ENCODE peak calls at places on chromosomes 4 and X, in five cellular contexts. V, B, M, Q and U are unnamed samples.

GRCh38 chr4:76856183-76856969 is 41.6 kb downstream of the SOWAHB start:
- DNase-seq in M (peak; percentile 90), V (peak; percentile 69), Q (no peak), B (no peak), U (no peak)

GRCh38 chr4:186630128-186630527 is 74.8 kb upstream of the MTNR1A start:
- DNase-seq in V (no peak), Q (no peak), M (no peak), B (no peak), U (no peak)

GRCh38 chrX:55484948-55485347 is 4.7 kb downstream of the USP51 start:
- DNase-seq in B (no peak), M (no peak), V (no peak), Q (no peak), U (no peak)

GRCh38 chrX:53678667-53679066 is 7.9 kb downstream of the HUWE1 start:
- DNase-seq in V (peak; percentile 6), Q (no peak), B (no peak), M (no peak), U (no peak)

GRCh38 chr4:173420324-173420752 is 21.4 kb upstream of the SCRG1 start:
- DNase-seq in B (no peak), V (peak; percentile 32), Q (no peak), M (peak; percentile 61), U (no peak)

GRCh38 chr4:159227984-159228383 is 125.1 kb downstream of the RAPGEF2 start:
- DNase-seq in Q (peak; percentile 82), M (peak; percentile 78), V (no peak), B (peak; percentile 75), U (peak; percentile 79)

GRCh38 chr4:132587626-132588025 is 561.5 kb upstream of the PCDH10 start:
- DNase-seq in V (no peak), B (no peak), Q (no peak), M (no peak), U (no peak)

GRCh38 chrX:2678583-2678982 is 12.5 kb upstream of the CD99 start:
- DNase-seq in V (no peak), Q (no peak), M (no peak), B (no peak), U (no peak)

GRCh38 chrX:26918633-26919032 is 544.5 kb downstream of the PPP4R3C start:
- DNase-seq in V (peak; percentile 51), M (peak; percentile 14), B (no peak), Q (no peak), U (no peak)

GRCh38 chrX:42714981-42715688 is 62.8 kb downstream of the PPP1R2C start:
- DNase-seq in V (peak; percentile 42), Q (no peak), B (peak; percentile 60), M (peak; percentile 14), U (no peak)

GRCh38 chrX:74133156-74133796 is 170.7 kb upstream of the ZCCHC13 start:
- DNase-seq in Q (no peak), B (no peak), M (peak; percentile 79), V (peak; percentile 80), U (no peak)

GRCh38 chr4:15600176-15600575 is 55.0 kb downstream of the FBXL5 start:
- DNase-seq in Q (no peak), V (no peak), M (no peak), B (no peak), U (no peak)

GRCh38 chr4:102315532-102315931 is 29.8 kb downstream of the SLC39A8 start:
- DNase-seq in V (no peak), M (no peak), B (no peak), Q (no peak), U (no peak)

GRCh38 chr4:34043131-34043530 is 2201.2 kb downstream of the ARAP2 start:
- DNase-seq in B (no peak), Q (no peak), M (peak; percentile 8), V (peak; percentile 13), U (no peak)

GRCh38 chr4:41069838-41070237 is 144.5 kb downstream of the APBB2 start:
- DNase-seq in Q (no peak), V (no peak), B (no peak), M (no peak), U (no peak)

GRCh38 chr4:27176400-27176799 is 315.8 kb downstream of the STIM2 start:
- DNase-seq in Q (no peak), M (peak; percentile 12), B (no peak), V (peak; percentile 53), U (no peak)

GRCh38 chr4:181166742-181167399 is 1076.3 kb upstream of the TENM3 start:
- DNase-seq in M (no peak), Q (no peak), V (no peak), B (no peak), U (no peak)

GRCh38 chr4:151674804-151675290 is 86.0 kb downstream of the GATB start:
- DNase-seq in B (no peak), V (peak; percentile 84), Q (no peak), M (peak; percentile 35), U (no peak)

GRCh38 chr4:100189820-100190642 is at the start of gene DDIT4L:
- DNase-seq in V (peak; percentile 61), Q (no peak), B (peak; percentile 69), M (peak; percentile 34), U (peak; percentile 78)

GRCh38 chrX:48919947-48920712 is 1.3 kb upstream of the PIM2 start:
- DNase-seq in M (no peak), Q (no peak), V (no peak), B (no peak), U (no peak)

GRCh38 chrX:109345866-109346265 is 136.0 kb downstream of the GUCY2F start:
- DNase-seq in Q (no peak), M (no peak), B (no peak), V (no peak), U (no peak)

GRCh38 chrX:29746326-29746725 is 469.0 kb upstream of the MAGEB2 start:
- DNase-seq in B (no peak), M (peak; percentile 11), Q (no peak), V (no peak), U (no peak)

GRCh38 chr4:169225058-169225751 is 45.6 kb downstream of the SH3RF1 start:
- DNase-seq in Q (no peak), B (no peak), V (no peak), M (peak; percentile 94), U (no peak)

GRCh38 chrX:99798951-99799350 is 611.1 kb downstream of the PCDH19 start:
- DNase-seq in B (no peak), Q (no peak), V (peak; percentile 11), M (no peak), U (no peak)